ENCODE peak calls at places on chromosomes 11 and 22, in five cellular contexts. Y is activated T-helper 1 cell treated with anti-CD3 and anti-CD28 coated beads, Interleukin-12 subunit alpha, Interleukin-12 subunit beta, Interleukin-2, Interleukin-4 antibody, amounts not matched to agents 30 ng/mL and 10 ng/mL and 1 ng/mL, durations not matched to agents 14 hours and 24 hours and 36 hours; Q is CD4-positive, CD25-positive, alpha-beta regulatory T cell; I is endothelial cell; S is erythroblast. M is an unnamed sample.

GRCh38 chr11:106091480-106092123 is 14.1 kb downstream of the AASDHPPT start:
- DNase-seq in Q (no peak), Y (no peak), S (no peak), I (no peak), M (no peak)

GRCh38 chr22:31496735-31497146 is 405 bp downstream of the SFI1 start:
- DNase-seq in Q (peak; percentile 43), Y (no peak), I (peak; percentile 14), S (no peak), M (peak; percentile 5)

GRCh38 chr11:67300756-67301312 is 2.5 kb upstream of the SSH3 start:
- DNase-seq in Q (no peak), S (no peak), Y (no peak), I (no peak), M (no peak)

GRCh38 chr22:24554316-24555159 is at the start of gene GUCD1:
- DNase-seq in I (no peak), Y (peak; percentile 25), Q (peak; percentile 7), S (peak; percentile 70), M (no peak)

GRCh38 chr22:49789289-49790141 is 38.2 kb downstream of the BRD1 start:
- DNase-seq in I (peak; percentile 33), Q (no peak), Y (no peak), S (no peak), M (peak; percentile 62)

GRCh38 chr11:42012261-42012660 is 552.8 kb upstream of the LRRC4C start:
- DNase-seq in I (no peak), Q (no peak), S (no peak), Y (no peak), M (no peak)

GRCh38 chr11:118640332-118641154 is 33.1 kb downstream of the PHLDB1 start:
- DNase-seq in I (no peak), Q (no peak), S (no peak), Y (no peak), M (no peak)

GRCh38 chr11:7964873-7965272 is 374 bp downstream of the NLRP10 start:
- DNase-seq in S (no peak), I (no peak), Y (no peak), Q (no peak), M (no peak)

GRCh38 chr22:25558341-25558740 is 6.1 kb upstream of the GRK3 start:
- DNase-seq in Y (no peak), Q (no peak), S (no peak), I (no peak), M (no peak)

GRCh38 chr22:45562102-45562501 is 59.4 kb downstream of the FBLN1 start:
- DNase-seq in Y (no peak), S (no peak), Q (no peak), I (no peak), M (no peak)

GRCh38 chr22:28799834-28800307 is 498 bp downstream of the XBP1 start:
- DNase-seq in Y (no peak), I (peak; percentile 69), S (peak; percentile 81), Q (no peak), M (no peak)

GRCh38 chr11:15349413-15349812 is 234.7 kb downstream of the INSC start:
- DNase-seq in S (no peak), I (no peak), Y (no peak), Q (no peak), M (no peak)

GRCh38 chr11:118980191-118980881 is 8.8 kb downstream of the FOXR1 start:
- DNase-seq in I (no peak), Q (no peak), S (peak; percentile 42), Y (no peak), M (no peak)

GRCh38 chr11:127042445-127042844 is 41.9 kb upstream of the KIRREL3 start:
- DNase-seq in S (no peak), Q (no peak), Y (no peak), I (no peak), M (no peak)

GRCh38 chr11:31986201-31986889 is 104.5 kb upstream of the RCN1 start:
- DNase-seq in S (no peak), I (no peak), Y (no peak), Q (no peak), M (no peak)

GRCh38 chr11:115528217-115528616 is 24.0 kb upstream of the CADM1 start:
- DNase-seq in Y (no peak), I (no peak), Q (no peak), S (no peak), M (no peak)

GRCh38 chr22:28297504-28297903 is 378.4 kb upstream of the PITPNB start:
- DNase-seq in S (peak; percentile 6), Q (no peak), I (no peak), Y (no peak), M (no peak)

GRCh38 chr22:37971475-37972434 is 12.6 kb downstream of the SOX10 start:
- DNase-seq in S (no peak), Q (no peak), Y (no peak), I (no peak), M (no peak)

GRCh38 chr11:80700386-80700785 is 1259.6 kb upstream of the TENM4 start:
- DNase-seq in Q (no peak), S (no peak), Y (no peak), I (no peak), M (no peak)

M was measured in Jurkat, Clone E6-1.